ENCODE peak calls at places on chromosomes 5 and 9, in five cellular contexts. One of them, this sample, is unnamed.
A peak's percentile ranks its signal among the peaks of the same experiment; 100 is the strongest.

GRCh38 chr9:128706671-128707381 is 4.5 kb downstream of the PKN3 start:
- DNase-seq in aorta: peak; percentile 35
- DNase-seq in T-helper 2 cell: no peak
- DNase-seq in amygdala: no peak
- DNase-seq in glutamatergic neuron: peak; percentile 43
- DNase-seq in this sample: no peak

GRCh38 chr9:20658677-20659473 is 25.2 kb upstream of the FOCAD start:
- DNase-seq in amygdala: no peak
- DNase-seq in glutamatergic neuron: peak; percentile 21
- DNase-seq in aorta: no peak
- DNase-seq in T-helper 2 cell: no peak
- DNase-seq in this sample: no peak

GRCh38 chr5:1297243-1297642 is 2.4 kb upstream of the TERT start:
- DNase-seq in glutamatergic neuron: peak; percentile 67
- DNase-seq in amygdala: no peak
- DNase-seq in aorta: no peak
- DNase-seq in T-helper 2 cell: no peak
- DNase-seq in this sample: peak; percentile 90

GRCh38 chr9:437066-438015 is 222.7 kb downstream of the DOCK8 start:
- DNase-seq in amygdala: no peak
- DNase-seq in aorta: no peak
- DNase-seq in glutamatergic neuron: no peak
- DNase-seq in T-helper 2 cell: no peak
- DNase-seq in this sample: no peak

GRCh38 chr9:24118170-24118569 is 292.1 kb upstream of the ELAVL2 start:
- DNase-seq in T-helper 2 cell: no peak
- DNase-seq in glutamatergic neuron: no peak
- DNase-seq in amygdala: no peak
- DNase-seq in aorta: no peak
- DNase-seq in this sample: no peak

GRCh38 chr9:109574061-109574882 is 76.2 kb upstream of the PTPN3 start:
- DNase-seq in glutamatergic neuron: no peak
- DNase-seq in aorta: no peak
- DNase-seq in T-helper 2 cell: no peak
- DNase-seq in amygdala: no peak
- DNase-seq in this sample: peak; percentile 61

GRCh38 chr5:181191526-181192336 is 13.3 kb downstream of the TRIM7 start:
- DNase-seq in amygdala: no peak
- DNase-seq in aorta: peak; percentile 96
- DNase-seq in glutamatergic neuron: peak; percentile 93
- DNase-seq in T-helper 2 cell: peak; percentile 93
- DNase-seq in this sample: peak; percentile 96

GRCh38 chr5:74957906-74958305 is 91.7 kb upstream of the FAM169A start:
- DNase-seq in aorta: no peak
- DNase-seq in T-helper 2 cell: no peak
- DNase-seq in glutamatergic neuron: no peak
- DNase-seq in amygdala: no peak
- DNase-seq in this sample: no peak

GRCh38 chr5:15533124-15533893 is 33.3 kb downstream of the FBXL7 start:
- DNase-seq in T-helper 2 cell: no peak
- DNase-seq in amygdala: no peak
- DNase-seq in glutamatergic neuron: no peak
- DNase-seq in aorta: no peak
- DNase-seq in this sample: no peak

GRCh38 chr9:112380771-112381181 is 868 bp downstream of the HSDL2 start:
- DNase-seq in aorta: no peak
- DNase-seq in glutamatergic neuron: no peak
- DNase-seq in amygdala: no peak
- DNase-seq in T-helper 2 cell: no peak
- DNase-seq in this sample: peak; percentile 35

GRCh38 chr9:36924071-36924470 is 110.0 kb downstream of the PAX5 start:
- DNase-seq in amygdala: no peak
- DNase-seq in T-helper 2 cell: no peak
- DNase-seq in glutamatergic neuron: no peak
- DNase-seq in aorta: no peak
- DNase-seq in this sample: no peak

GRCh38 chr5:133343196-133343595 is 269.1 kb downstream of the FSTL4 start:
- DNase-seq in amygdala: no peak
- DNase-seq in glutamatergic neuron: no peak
- DNase-seq in T-helper 2 cell: no peak
- DNase-seq in aorta: no peak
- DNase-seq in this sample: no peak

GRCh38 chr9:21434202-21435014 is 5.8 kb upstream of the IFNA1 start:
- DNase-seq in aorta: no peak
- DNase-seq in glutamatergic neuron: no peak
- DNase-seq in amygdala: no peak
- DNase-seq in T-helper 2 cell: no peak
- DNase-seq in this sample: peak; percentile 57

GRCh38 chr5:150082364-150082763 is 4.0 kb downstream of the CSF1R start:
- DNase-seq in amygdala: no peak
- DNase-seq in glutamatergic neuron: no peak
- DNase-seq in aorta: no peak
- DNase-seq in T-helper 2 cell: no peak
- DNase-seq in this sample: no peak

GRCh38 chr9:126397056-126397455 is 70.4 kb downstream of the MVB12B start:
- DNase-seq in aorta: peak; percentile 43
- DNase-seq in amygdala: no peak
- DNase-seq in T-helper 2 cell: no peak
- DNase-seq in glutamatergic neuron: no peak
- DNase-seq in this sample: peak; percentile 37

GRCh38 chr5:170757182-170757601 is 26.3 kb upstream of the GABRP start:
- DNase-seq in aorta: no peak
- DNase-seq in glutamatergic neuron: no peak
- DNase-seq in T-helper 2 cell: no peak
- DNase-seq in amygdala: no peak
- DNase-seq in this sample: no peak